ENCODE peak calls at places on chromosomes 3 and 15, in seven cellular contexts. One of them, this sample, is unnamed.

GRCh38 chr3:101128786-101129185 is 135.6 kb upstream of the ABI3BP start:
- DNase-seq in transverse colon: no peak
- DNase-seq in suprapubic skin: no peak
- DNase-seq in GM12878: no peak
- DNase-seq in prostate gland: no peak
- DNase-seq in stomach: peak
- DNase-seq in breast epithelium: peak
- DNase-seq in this sample: no peak

GRCh38 chr15:94403246-94403824 is 172.0 kb downstream of the MCTP2 start:
- DNase-seq in transverse colon: no peak
- DNase-seq in suprapubic skin: no peak
- DNase-seq in GM12878: no peak
- DNase-seq in prostate gland: no peak
- DNase-seq in stomach: no peak
- DNase-seq in breast epithelium: no peak
- DNase-seq in this sample: no peak

GRCh38 chr15:74123131-74123429 is 7.3 kb upstream of the ISLR2 start:
- DNase-seq in transverse colon: no peak
- DNase-seq in suprapubic skin: no peak
- DNase-seq in GM12878: no peak
- DNase-seq in prostate gland: no peak
- DNase-seq in stomach: no peak
- DNase-seq in breast epithelium: no peak
- DNase-seq in this sample: no peak

GRCh38 chr3:45906681-45907220 is 20.4 kb downstream of the CCR9 start:
- DNase-seq in transverse colon: no peak
- DNase-seq in suprapubic skin: no peak
- DNase-seq in GM12878: no peak
- DNase-seq in prostate gland: no peak
- DNase-seq in stomach: no peak
- DNase-seq in breast epithelium: no peak
- DNase-seq in this sample: no peak

GRCh38 chr3:103810167-103810566 is 1375.4 kb downstream of the ZPLD1 start:
- DNase-seq in transverse colon: no peak
- DNase-seq in suprapubic skin: no peak
- DNase-seq in GM12878: no peak
- DNase-seq in prostate gland: no peak
- DNase-seq in stomach: no peak
- DNase-seq in breast epithelium: no peak
- DNase-seq in this sample: no peak

GRCh38 chr3:147410126-147410517 is 957 bp downstream of the ZIC1 start:
- DNase-seq in transverse colon: no peak
- DNase-seq in suprapubic skin: no peak
- DNase-seq in GM12878: no peak
- DNase-seq in prostate gland: no peak
- DNase-seq in stomach: no peak
- DNase-seq in breast epithelium: no peak
- DNase-seq in this sample: no peak

GRCh38 chr3:59566481-59566975 is 516.7 kb upstream of the CFAP20DC start:
- DNase-seq in transverse colon: no peak
- DNase-seq in suprapubic skin: no peak
- DNase-seq in GM12878: peak
- DNase-seq in prostate gland: peak
- DNase-seq in stomach: no peak
- DNase-seq in breast epithelium: peak
- DNase-seq in this sample: no peak

GRCh38 chr15:100958326-100959065 is 39.3 kb downstream of the LRRK1 start:
- DNase-seq in transverse colon: no peak
- DNase-seq in suprapubic skin: no peak
- DNase-seq in GM12878: no peak
- DNase-seq in prostate gland: no peak
- DNase-seq in stomach: no peak
- DNase-seq in breast epithelium: no peak
- DNase-seq in this sample: no peak

GRCh38 chr15:98121957-98122356 is 161.5 kb downstream of the ARRDC4 start:
- DNase-seq in transverse colon: no peak
- DNase-seq in suprapubic skin: no peak
- DNase-seq in GM12878: no peak
- DNase-seq in prostate gland: no peak
- DNase-seq in stomach: no peak
- DNase-seq in breast epithelium: no peak
- DNase-seq in this sample: peak

DNA sequence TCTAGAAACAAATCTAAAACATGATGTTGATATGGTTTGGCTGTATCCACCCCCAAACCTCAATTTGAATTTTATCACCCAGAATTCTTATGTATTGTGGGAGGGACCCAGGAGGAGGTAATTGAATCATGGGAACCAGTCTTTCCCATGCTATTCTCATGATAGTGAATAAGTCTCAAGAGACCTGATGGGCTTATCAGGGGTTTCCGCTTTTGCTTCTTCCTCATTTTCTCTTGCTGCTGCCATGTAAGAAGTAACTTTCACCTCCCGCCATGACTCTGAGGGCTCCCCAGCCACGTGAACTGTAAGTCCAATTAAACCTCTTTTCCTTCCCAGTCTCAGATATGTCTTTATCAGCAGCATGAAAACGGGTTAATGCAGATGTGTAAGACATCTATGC is 232.7 kb upstream of the ONECUT1 start:
- DNase-seq in transverse colon: no peak
- DNase-seq in suprapubic skin: no peak
- DNase-seq in GM12878: no peak
- DNase-seq in prostate gland: no peak
- DNase-seq in stomach: no peak
- DNase-seq in breast epithelium: no peak
- DNase-seq in this sample: no peak
- TF ChIP-seq CTCF in transverse colon: no peak
- TF ChIP-seq CTCF in suprapubic skin: no peak
- TF ChIP-seq CTCF in GM12878: no peak
- TF ChIP-seq CTCF in prostate gland: no peak
- TF ChIP-seq CTCF in stomach: no peak
- TF ChIP-seq CTCF in breast epithelium: no peak
- TF ChIP-seq CTCF in this sample: no peak

DNA sequence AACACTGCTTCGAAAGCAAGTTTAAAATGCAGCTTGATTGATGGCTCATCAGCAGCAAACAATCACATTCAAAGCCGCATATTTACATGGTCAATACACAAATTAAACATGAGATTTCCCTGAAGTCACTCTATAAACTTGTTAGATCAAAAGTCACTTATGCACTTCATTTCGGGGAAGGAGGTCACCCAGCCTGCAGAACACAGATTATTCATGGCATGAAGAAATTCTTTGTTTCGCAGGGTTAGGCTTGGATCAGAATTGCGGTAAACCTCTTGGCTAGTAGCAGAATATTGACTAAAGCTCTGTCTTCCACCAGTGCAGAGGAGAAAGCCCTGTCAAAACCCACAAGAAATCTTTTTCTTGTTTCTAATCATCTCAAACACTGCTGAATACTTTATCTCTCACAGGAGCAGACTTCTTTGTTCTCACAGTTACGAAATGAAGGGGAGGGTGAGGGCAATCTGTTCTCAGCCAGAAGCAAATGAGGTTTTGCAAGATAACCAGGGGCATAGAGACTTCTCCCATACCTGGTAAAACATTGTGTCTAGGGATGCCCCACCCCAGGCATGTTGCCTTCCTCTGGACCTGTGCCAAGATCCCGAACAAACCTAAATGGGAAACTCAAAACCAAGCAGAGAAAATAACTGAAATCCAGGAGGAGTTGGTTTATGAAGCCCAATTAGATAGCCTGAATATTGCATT is 133.3 kb upstream of the CHL1 start:
- DNase-seq in transverse colon: no peak
- DNase-seq in suprapubic skin: no peak
- DNase-seq in GM12878: no peak
- DNase-seq in prostate gland: no peak
- DNase-seq in stomach: no peak
- DNase-seq in breast epithelium: peak
- DNase-seq in this sample: no peak
- TF ChIP-seq POLR2A in transverse colon: no peak
- TF ChIP-seq POLR2A in suprapubic skin: no peak
- TF ChIP-seq POLR2A in GM12878: no peak
- TF ChIP-seq POLR2A in prostate gland: no peak
- TF ChIP-seq POLR2A in stomach: no peak
- TF ChIP-seq POLR2A in breast epithelium: no peak
- TF ChIP-seq POLR2A in this sample: no peak

DNA sequence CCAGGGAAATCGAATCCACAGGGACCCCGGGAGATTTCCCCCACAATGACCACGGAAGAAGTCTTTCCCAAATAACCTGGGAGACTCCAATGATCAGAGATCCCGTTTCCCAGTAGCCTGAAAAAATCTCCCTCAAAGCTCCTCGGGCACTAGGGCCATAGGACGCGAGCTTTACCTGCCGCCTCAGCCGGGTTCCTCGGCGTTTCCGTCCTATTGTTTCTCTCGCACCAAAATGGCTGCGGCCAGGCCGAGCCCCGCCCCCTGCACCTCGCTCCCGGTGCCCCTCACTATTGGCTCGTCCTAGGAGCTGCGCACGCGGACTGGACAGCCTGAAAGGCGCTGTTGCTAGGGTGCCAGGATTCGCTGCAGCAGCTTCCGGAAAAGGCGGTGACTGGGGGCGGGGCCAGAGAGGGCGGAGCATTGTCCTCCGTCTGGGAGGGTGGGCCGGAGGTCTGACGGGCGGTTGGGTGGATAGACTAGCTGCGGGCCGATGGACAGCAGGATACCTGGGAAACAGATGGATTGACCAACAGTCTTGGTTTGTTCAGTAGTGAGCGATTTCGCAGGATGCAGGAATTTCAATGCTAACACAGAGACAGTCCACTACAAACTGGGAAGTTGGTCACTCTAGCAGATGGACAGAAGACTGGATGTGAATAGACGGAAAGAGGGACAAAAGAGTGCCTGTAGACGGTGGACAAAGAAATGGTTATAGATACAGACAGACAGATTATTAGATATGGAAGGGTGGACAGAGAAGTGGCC is at the start of gene IP6K2:
- DNase-seq in transverse colon: peak
- DNase-seq in suprapubic skin: peak
- DNase-seq in GM12878: peak
- DNase-seq in prostate gland: peak
- DNase-seq in stomach: peak
- DNase-seq in breast epithelium: peak
- DNase-seq in this sample: peak
- TF ChIP-seq POLR2AphosphoS5 in transverse colon: peak
- TF ChIP-seq POLR2AphosphoS5 in suprapubic skin: peak
- TF ChIP-seq POLR2AphosphoS5 in GM12878: peak
- TF ChIP-seq POLR2AphosphoS5 in prostate gland: peak
- TF ChIP-seq POLR2AphosphoS5 in stomach: peak
- TF ChIP-seq POLR2AphosphoS5 in breast epithelium: peak
- TF ChIP-seq POLR2AphosphoS5 in this sample: peak

DNA sequence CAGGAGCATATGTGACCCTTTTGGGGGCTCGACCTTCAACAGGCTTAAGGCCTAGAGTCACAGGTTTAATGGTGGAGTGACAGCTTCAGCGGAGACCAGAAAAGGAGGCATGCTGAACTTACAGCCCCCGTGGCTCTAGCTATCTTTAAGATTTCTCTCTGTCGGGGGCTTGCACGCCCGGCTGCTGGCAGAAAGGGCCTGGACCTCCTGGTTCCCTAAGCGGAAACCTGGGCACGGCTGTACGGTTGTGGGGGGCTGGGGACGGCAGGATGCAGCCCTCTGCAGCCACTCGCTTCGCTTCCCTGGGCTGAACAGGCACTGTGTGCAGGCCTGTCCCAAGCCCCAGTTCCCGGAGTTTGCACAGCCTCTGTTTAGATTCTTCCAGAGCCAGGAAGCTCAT is 513 bp upstream of the CACNA2D2 start:
- DNase-seq in transverse colon: no peak
- DNase-seq in suprapubic skin: no peak
- DNase-seq in GM12878: no peak
- DNase-seq in prostate gland: no peak
- DNase-seq in stomach: no peak
- DNase-seq in breast epithelium: no peak
- DNase-seq in this sample: no peak
- TF ChIP-seq CTCF in transverse colon: no peak
- TF ChIP-seq CTCF in suprapubic skin: no peak
- TF ChIP-seq CTCF in GM12878: no peak
- TF ChIP-seq CTCF in prostate gland: no peak
- TF ChIP-seq CTCF in stomach: no peak
- TF ChIP-seq CTCF in breast epithelium: no peak
- TF ChIP-seq CTCF in this sample: no peak

DNA sequence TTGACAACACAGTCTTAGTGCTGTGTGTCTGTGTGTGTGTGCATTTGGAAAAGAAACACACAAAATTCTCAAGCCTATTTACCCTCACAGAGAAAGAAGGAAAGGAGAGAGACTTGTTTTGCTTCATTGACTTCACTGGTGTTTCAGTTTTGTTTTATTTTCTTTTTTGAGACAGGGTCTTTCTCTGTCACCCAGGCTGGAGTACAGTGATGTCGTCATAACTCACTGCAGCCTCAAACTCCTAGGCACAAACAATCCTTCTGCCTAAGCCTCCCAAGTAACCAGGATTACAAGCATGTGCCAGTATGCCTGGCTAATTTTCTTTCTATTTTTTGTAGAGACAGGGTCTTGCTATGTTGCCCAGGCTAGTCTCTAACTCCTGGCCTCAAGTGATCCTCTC is 636.9 kb downstream of the TAFA4 start:
- DNase-seq in transverse colon: no peak
- DNase-seq in suprapubic skin: no peak
- DNase-seq in GM12878: no peak
- DNase-seq in prostate gland: no peak
- DNase-seq in stomach: no peak
- DNase-seq in breast epithelium: no peak
- DNase-seq in this sample: no peak
- TF ChIP-seq POLR2A in transverse colon: no peak
- TF ChIP-seq POLR2A in suprapubic skin: no peak
- TF ChIP-seq POLR2A in GM12878: no peak
- TF ChIP-seq POLR2A in prostate gland: no peak
- TF ChIP-seq POLR2A in stomach: no peak
- TF ChIP-seq POLR2A in breast epithelium: no peak
- TF ChIP-seq POLR2A in this sample: no peak

This sample was measured in sigmoid colon.